ENCODE peak calls at places on chromosomes 16 and 17, in ten cellular contexts. R, I, T, Z, M, N, F, P, G and X are unnamed samples.

GRCh38 chr17:2898255-2898926 is 102.2 kb downstream of the RAP1GAP2 start:
- DNase-seq in M (no peak), G (no peak), N (no peak), Z (no peak), P (no peak), R (no peak), F (no peak), I (peak), T (no peak), X (no peak)

GRCh38 chr17:31509095-31509804 is 117.8 kb downstream of the RAB11FIP4 start:
- DNase-seq in T (no peak), F (no peak), G (no peak), P (no peak), Z (no peak), I (no peak), M (no peak), R (no peak), N (no peak), X (no peak)

GRCh38 chr16:81640681-81641070 is 138.4 kb upstream of the PLCG2 start:
- DNase-seq in P (no peak), R (no peak), G (no peak), M (no peak), T (no peak), Z (no peak), N (no peak), I (no peak), F (no peak), X (no peak)

GRCh38 chr17:14205380-14205779 is 31.3 kb downstream of the CDRT15 start:
- DNase-seq in T (no peak), M (no peak), I (no peak), R (no peak), F (no peak), G (no peak), P (peak), Z (peak), N (no peak), X (no peak)

GRCh38 chr17:45261577-45262515 is at the start of gene SPATA32:
- DNase-seq in M (no peak), R (peak), T (peak), F (peak), N (peak), G (peak), I (peak), P (no peak), Z (no peak), X (no peak)

GRCh38 chr16:69924777-69925191 is 26.4 kb upstream of the CLEC18A start:
- DNase-seq in T (no peak), Z (no peak), R (peak), G (peak), F (peak), P (peak), N (no peak), M (peak), I (no peak), X (no peak)

GRCh38 chr17:2593846-2594656 is 597 bp downstream of the PAFAH1B1 start:
- DNase-seq in R (peak), F (peak), I (peak), P (peak), T (peak), N (peak), G (peak), M (peak), Z (peak), X (peak)

GRCh38 chr17:48486557-48486956 is 44.3 kb downstream of the HOXB1 start:
- DNase-seq in F (no peak), R (peak), T (no peak), I (no peak), M (no peak), N (no peak), P (no peak), G (peak), Z (no peak), X (no peak)

GRCh38 chr17:50830298-50830697 is 5.1 kb upstream of the WFIKKN2 start:
- DNase-seq in T (no peak), P (no peak), M (no peak), G (no peak), N (no peak), Z (no peak), R (no peak), F (no peak), I (peak), X (no peak)

GRCh38 chr17:12088035-12088434 is 67.4 kb downstream of the MAP2K4 start:
- DNase-seq in M (no peak), G (no peak), P (no peak), T (no peak), R (no peak), N (no peak), Z (no peak), F (no peak), I (no peak), X (no peak)

GRCh38 chr17:56029980-56030624 is 123.2 kb upstream of the ANKFN1 start:
- DNase-seq in G (no peak), P (no peak), F (no peak), I (no peak), N (no peak), M (no peak), T (no peak), Z (peak), R (no peak), X (no peak)

GRCh38 chr16:3094289-3095027 is 4.6 kb downstream of the ZSCAN10 start:
- DNase-seq in P (no peak), T (peak), F (no peak), G (no peak), I (peak), M (no peak), R (peak), N (no peak), Z (no peak), X (no peak)

GRCh38 chr17:34556384-34556783 is 23.0 kb upstream of the TMEM132E start:
- DNase-seq in I (no peak), F (no peak), N (no peak), Z (no peak), G (no peak), M (no peak), T (no peak), P (no peak), R (peak), X (no peak)

GRCh38 chr17:41393294-41393693 is 4.1 kb downstream of the KRT31 start:
- DNase-seq in P (no peak), F (peak), M (no peak), T (no peak), G (no peak), N (no peak), R (no peak), I (no peak), Z (no peak), X (no peak)

GRCh38 chr16:975313-975690 is 4.5 kb upstream of the LMF1 start:
- DNase-seq in R (no peak), I (no peak), M (no peak), F (no peak), T (no peak), Z (no peak), G (no peak), P (no peak), N (no peak), X (no peak)

GRCh38 chr16:67030221-67030962 is 1.4 kb downstream of the CBFB start:
- DNase-seq in P (no peak), N (no peak), I (no peak), T (no peak), Z (no peak), M (no peak), G (peak), F (no peak), R (no peak), X (no peak)

GRCh38 chr17:29131814-29132682 is 48.1 kb downstream of the MYO18A start:
- DNase-seq in G (no peak), P (no peak), N (peak), M (no peak), F (no peak), T (no peak), Z (no peak), I (no peak), R (peak), X (no peak)

GRCh38 chr17:42118545-42118944 is 2.6 kb downstream of the KAT2A start:
- DNase-seq in G (no peak), P (no peak), R (peak), F (no peak), N (no peak), M (no peak), T (no peak), Z (no peak), I (peak), X (no peak)

GRCh38 chr17:50056961-50057330 is 1.0 kb downstream of the ITGA3 start:
- DNase-seq in Z (no peak), N (peak), P (no peak), R (peak), M (no peak), I (peak), G (no peak), T (peak), F (peak), X (no peak)

GRCh38 chr16:10514369-10515055 is 65.9 kb downstream of the EMP2 start:
- DNase-seq in N (no peak), G (peak), I (peak), R (peak), T (peak), P (peak), F (peak), M (no peak), Z (no peak), X (peak)

GRCh38 chr17:44022246-44022645 is 7.5 kb upstream of the TMEM101 start:
- DNase-seq in T (no peak), N (no peak), R (no peak), M (no peak), Z (no peak), G (no peak), F (no peak), P (no peak), I (no peak), X (no peak)

GRCh38 chr17:8287651-8288335 is 677 bp upstream of the RANGRF start:
- DNase-seq in R (no peak), F (no peak), G (no peak), M (no peak), T (no peak), P (no peak), I (peak), Z (no peak), N (no peak), X (peak)

GRCh38 chr17:66667491-66668030 is 167.4 kb upstream of the CACNG5 start:
- DNase-seq in Z (no peak), P (no peak), I (no peak), G (no peak), F (no peak), M (no peak), R (no peak), T (no peak), N (no peak), X (no peak)

GRCh38 chr16:83898463-83899271 is at the start of gene MLYCD:
- DNase-seq in Z (peak), N (peak), T (peak), F (peak), I (peak), G (peak), M (peak), R (peak), P (peak), X (peak)

GRCh38 chr16:7513429-7513828 is 180.8 kb downstream of the RBFOX1 start:
- DNase-seq in G (no peak), N (no peak), Z (no peak), M (no peak), T (no peak), P (no peak), F (no peak), R (no peak), I (no peak), X (no peak)

GRCh38 chr17:66711936-66712335 is 123.0 kb upstream of the CACNG5 start:
- DNase-seq in Z (no peak), G (no peak), R (no peak), P (no peak), F (no peak), N (peak), T (peak), I (peak), M (peak), X (peak)

GRCh38 chr17:4715071-4715749 is 4.8 kb downstream of the ARRB2 start:
- DNase-seq in P (no peak), Z (no peak), R (no peak), N (no peak), G (no peak), T (no peak), F (no peak), I (no peak), M (no peak), X (no peak)

GRCh38 chr16:85611205-85611454 is 2.0 kb upstream of the GSE1 start:
- DNase-seq in T (no peak), M (no peak), G (no peak), R (no peak), N (no peak), Z (no peak), I (no peak), P (no peak), F (peak), X (peak)

GRCh38 chr17:76493505-76494167 is 7.6 kb downstream of the RHBDF2 start:
- DNase-seq in R (no peak), P (no peak), M (no peak), I (peak), Z (no peak), N (no peak), G (no peak), F (no peak), T (peak), X (no peak)

GRCh38 chr17:4304417-4305027 is 40.7 kb upstream of the ANKFY1 start:
- DNase-seq in Z (no peak), G (no peak), T (peak), F (peak), R (peak), I (peak), P (no peak), M (no peak), N (no peak), X (no peak)

GRCh38 chr17:56679148-56679766 is 85.8 kb downstream of the NOG start:
- DNase-seq in R (peak), T (no peak), N (no peak), Z (no peak), F (no peak), G (no peak), I (no peak), P (no peak), M (no peak), X (no peak)

GRCh38 chr17:39777534-39778365 is 40.0 kb downstream of the GRB7 start:
- DNase-seq in P (no peak), M (no peak), N (no peak), I (no peak), R (no peak), Z (no peak), G (no peak), F (no peak), T (no peak), X (no peak)

GRCh38 chr16:14301150-14302030 is 230.3 kb downstream of the MRTFB start:
- DNase-seq in Z (no peak), N (no peak), F (peak), I (peak), M (no peak), T (peak), G (peak), R (no peak), P (peak), X (no peak)

GRCh38 chr16:57196753-57197152 is 10.6 kb downstream of the RSPRY1 start:
- DNase-seq in I (no peak), M (no peak), F (no peak), G (no peak), R (no peak), P (no peak), T (no peak), N (no peak), Z (no peak), X (no peak)

DNA sequence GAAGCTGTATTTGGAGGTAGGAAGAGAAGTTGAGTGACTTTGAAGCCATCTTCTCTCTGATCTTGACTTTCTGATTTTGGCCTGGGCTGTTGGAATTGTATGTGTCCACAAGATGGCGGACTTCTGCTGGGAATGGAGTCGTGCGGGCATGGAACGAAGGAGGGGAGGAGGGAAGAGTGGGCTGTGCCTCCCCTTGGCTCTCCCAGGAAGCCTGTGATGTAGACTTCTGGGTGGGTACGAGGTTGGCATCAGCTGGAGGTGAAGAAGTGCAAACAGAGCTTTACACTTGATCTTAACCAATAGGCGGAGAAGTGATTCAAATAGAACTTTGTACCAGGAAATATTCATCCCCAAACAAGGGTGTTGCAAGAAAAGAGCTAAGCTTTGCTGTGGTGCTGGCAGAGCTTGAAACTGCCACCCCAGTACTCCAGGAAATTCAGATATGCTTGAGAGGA is 7.4 kb upstream of the TMEM220 start:
- DNase-seq in R (peak), I (peak), M (peak), F (peak), T (peak), Z (no peak), G (peak), N (peak), P (peak), X (peak)
- TF ChIP-seq POLR2A in R (no peak), I (no peak), M (no peak), F (no peak), T (peak), Z (no peak), G (no peak), N (peak), P (no peak), X (no peak)

DNA sequence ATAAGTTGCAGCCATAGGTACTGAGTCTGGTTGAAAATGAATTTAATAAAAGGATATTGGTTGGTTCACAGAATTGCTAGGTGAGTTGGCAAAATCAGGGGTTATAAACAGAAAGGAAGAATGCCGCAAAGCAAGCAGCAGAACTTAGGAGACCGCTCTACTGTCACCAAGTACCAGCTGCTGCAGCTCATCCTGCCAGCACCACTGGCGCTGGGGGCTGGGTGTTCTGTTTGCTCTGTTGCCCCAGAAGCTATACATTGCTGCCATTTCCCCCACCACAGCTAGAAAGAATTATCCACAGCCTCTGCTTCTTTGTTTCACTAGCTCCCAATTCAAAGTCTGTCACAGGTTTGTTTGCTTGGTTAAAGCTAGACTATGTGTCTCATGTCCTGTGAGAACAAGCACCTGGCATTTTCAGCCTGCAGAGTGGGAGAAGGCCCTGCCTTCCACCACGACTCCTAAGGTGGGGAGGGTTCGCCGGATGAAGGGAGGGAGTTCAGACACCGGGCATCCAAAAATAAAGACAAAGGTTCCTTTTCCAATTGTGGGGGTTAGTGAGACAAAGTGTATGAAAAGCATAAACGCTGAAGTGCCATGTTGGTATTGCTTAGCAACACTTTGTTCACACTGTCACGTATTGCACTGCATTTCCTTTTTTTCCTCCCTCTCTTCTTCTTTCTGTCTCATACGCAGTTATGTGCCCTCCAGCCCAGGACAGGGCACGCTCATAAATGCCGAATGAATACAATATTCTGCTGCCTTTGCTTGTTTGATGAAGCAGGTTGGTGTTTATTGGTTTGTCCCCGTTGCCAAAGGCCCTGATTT is 9.6 kb upstream of the CPD start:
- DNase-seq in T (no peak), F (no peak), R (no peak), P (no peak), Z (no peak), I (no peak), M (no peak), G (no peak), N (no peak), X (no peak)
- H3K4me3 ChIP-seq in T (no peak), F (no peak), R (no peak), P (no peak), Z (no peak), I (no peak), M (no peak), G (no peak), N (no peak), X (no peak)

GRCh38 chr16:16007743-16008111 is 58.3 kb downstream of the ABCC1 start:
- DNase-seq in Z (no peak), G (no peak), I (no peak), P (no peak), R (no peak), N (no peak), F (no peak), M (no peak), T (peak), X (no peak)
- TF ChIP-seq POLR2A in Z (no peak), G (no peak), I (no peak), P (no peak), R (no peak), N (no peak), F (no peak), M (no peak), T (no peak), X (no peak)

GRCh38 chr17:15378243-15378642 is 36.8 kb upstream of the TEKT3 start:
- DNase-seq in T (no peak), N (no peak), F (no peak), R (no peak), Z (no peak), P (no peak), M (no peak), G (no peak), I (no peak), X (no peak)

GRCh38 chr17:15380447-15380846 is 39.0 kb upstream of the TEKT3 start:
- DNase-seq in R (no peak), P (no peak), G (no peak), M (no peak), N (no peak), I (no peak), F (no peak), Z (no peak), T (no peak), X (no peak)

GRCh38 chr17:15379659-15380058 is 38.3 kb upstream of the TEKT3 start:
- DNase-seq in N (no peak), T (no peak), G (no peak), R (no peak), M (no peak), I (no peak), F (no peak), Z (no peak), P (no peak), X (no peak)

GRCh38 chr17:15377200-15377599 is 35.8 kb upstream of the TEKT3 start:
- DNase-seq in T (no peak), I (no peak), R (peak), P (no peak), N (no peak), F (no peak), M (no peak), G (no peak), Z (no peak), X (no peak)

GRCh38 chr17:15377608-15378007 is 36.2 kb upstream of the TEKT3 start:
- DNase-seq in N (no peak), G (no peak), F (no peak), P (no peak), Z (no peak), I (no peak), T (no peak), M (no peak), R (peak), X (no peak)
- H3K4me3 ChIP-seq in N (no peak), G (no peak), F (no peak), P (no peak), Z (no peak), I (no peak), T (no peak), M (no peak), R (no peak), X (no peak)

GRCh38 chr16:89020068-89020924 is 43.3 kb upstream of the CBFA2T3 start:
- DNase-seq in T (no peak), R (no peak), M (no peak), Z (no peak), P (no peak), I (no peak), N (no peak), G (peak), F (peak), X (no peak)
- TF ChIP-seq POLR2A in T (no peak), R (no peak), M (no peak), Z (no peak), P (no peak), I (no peak), N (no peak), G (no peak), F (no peak), X (no peak)

DNA sequence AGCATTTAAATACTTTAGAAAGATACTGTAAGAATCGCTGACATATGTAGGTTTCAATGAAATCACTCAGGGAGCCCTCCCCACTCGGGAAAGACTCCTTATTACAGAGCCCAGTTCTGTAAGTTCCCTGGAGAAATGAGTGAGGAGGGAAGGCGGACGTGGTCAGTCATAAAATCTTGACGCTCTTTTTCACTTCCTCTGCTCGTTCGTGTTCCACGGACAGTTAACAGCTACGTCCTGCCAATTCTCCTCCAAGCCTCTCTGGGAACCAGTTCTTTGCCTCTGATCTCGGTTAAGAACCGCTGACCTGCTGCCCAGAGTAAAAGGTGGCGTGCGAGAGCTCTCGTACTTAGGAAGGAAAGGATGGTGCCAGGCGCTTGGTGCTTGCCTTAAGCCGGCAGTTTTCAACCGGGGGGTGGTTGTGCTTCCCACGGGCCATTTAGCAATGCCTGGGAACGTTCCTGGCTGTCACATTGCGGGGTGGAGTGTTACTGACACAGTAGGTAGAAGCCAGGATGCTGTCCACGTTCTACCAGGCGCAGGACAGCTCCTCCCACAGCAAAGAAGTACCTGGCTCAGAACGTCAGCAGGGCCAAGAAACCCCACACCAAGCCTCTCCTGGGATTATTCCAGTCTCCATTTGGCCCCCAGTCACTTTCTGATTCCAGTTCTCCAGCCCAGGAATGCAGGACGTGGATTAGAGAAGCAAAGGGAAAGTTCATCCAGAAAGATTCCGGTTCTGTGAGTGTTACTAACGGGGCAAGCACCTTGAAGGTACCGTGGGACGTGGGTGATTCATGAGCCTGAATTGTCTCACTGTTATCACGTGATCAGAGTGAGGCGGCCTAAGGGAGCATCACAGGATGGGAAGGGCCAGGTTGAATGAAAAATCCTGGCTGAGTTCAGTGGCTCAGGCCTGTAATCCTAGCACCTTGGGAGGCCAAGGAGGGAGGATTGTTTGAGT is 87.7 kb downstream of the MRM3 start:
- DNase-seq in R (peak), M (no peak), G (peak), F (no peak), N (no peak), T (no peak), P (peak), I (peak), Z (no peak), X (peak)
- H3K4me3 ChIP-seq in R (no peak), M (no peak), G (peak), F (peak), N (no peak), T (no peak), P (peak), I (no peak), Z (peak), X (no peak)